ENCODE peak calls at places on chromosome 14, in ten cellular contexts. A, N, Y, G, W, O, J, H, X and T are unnamed samples.

GRCh38 chr14:94113908-94114588 is 3.5 kb downstream of the IFI27 start:
- DNase-seq in A (no peak), N (peak), Y (peak), G (no peak), W (no peak), O (no peak), J (peak), H (no peak), X (peak), T (no peak)

GRCh38 chr14:22715186-22715812 is 51.2 kb upstream of the OXA1L start:
- DNase-seq in A (no peak), N (no peak), Y (no peak), G (no peak), W (no peak), O (no peak), J (no peak), H (no peak), X (no peak), T (no peak)

GRCh38 chr14:54946500-54946899 is 43.9 kb upstream of the GCH1 start:
- DNase-seq in A (no peak), N (no peak), Y (no peak), G (no peak), W (no peak), O (no peak), J (no peak), H (no peak), X (no peak), T (no peak)

GRCh38 chr14:64733321-64733720 is 29.1 kb downstream of the PLEKHG3 start:
- DNase-seq in A (no peak), N (no peak), Y (no peak), G (no peak), W (peak), O (no peak), J (no peak), H (no peak), X (no peak), T (peak)

GRCh38 chr14:42429401-42429800 is 822.7 kb downstream of the LRFN5 start:
- DNase-seq in A (no peak), N (no peak), Y (no peak), G (no peak), W (no peak), O (no peak), J (no peak), H (no peak), X (no peak), T (no peak)

GRCh38 chr14:56196274-56196673 is 78.1 kb downstream of the PELI2 start:
- DNase-seq in A (no peak), N (peak), Y (no peak), G (no peak), W (no peak), O (no peak), J (no peak), H (no peak), X (peak), T (no peak)

GRCh38 chr14:44339862-44340261 is 167.2 kb downstream of the FSCB start:
- DNase-seq in A (no peak), N (no peak), Y (no peak), G (no peak), W (no peak), O (no peak), J (no peak), H (no peak), X (no peak), T (no peak)

GRCh38 chr14:33810308-33810707 is 140.6 kb downstream of the EGLN3 start:
- DNase-seq in A (no peak), N (no peak), Y (no peak), G (no peak), W (no peak), O (no peak), J (no peak), H (no peak), X (no peak), T (no peak)

GRCh38 chr14:80212025-80212402 is 710 bp upstream of the DIO2 start:
- DNase-seq in A (no peak), N (peak), Y (no peak), G (no peak), W (no peak), O (no peak), J (peak), H (no peak), X (peak), T (no peak)

DNA sequence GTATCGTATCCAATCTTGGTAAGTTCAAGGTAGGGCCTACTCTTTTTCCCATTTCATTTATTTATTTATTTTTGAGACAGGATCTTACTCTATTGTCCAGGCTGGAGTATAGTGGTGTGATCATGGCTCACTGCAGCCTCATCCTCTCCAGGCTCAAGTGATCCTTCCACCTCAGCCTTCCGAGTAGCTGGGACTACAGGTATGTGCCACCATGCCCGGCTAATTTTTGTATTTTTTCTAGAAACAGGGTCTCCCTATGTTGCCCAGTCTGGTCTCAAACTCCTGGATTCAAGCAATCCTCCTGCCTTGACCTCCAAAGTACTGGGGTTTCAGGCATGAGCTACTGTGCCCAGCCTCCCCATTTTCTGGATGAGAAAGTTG is 57.2 kb downstream of the CLMN start:
- DNase-seq in A (no peak), N (no peak), Y (no peak), G (no peak), W (no peak), O (no peak), J (no peak), H (no peak), X (no peak), T (no peak)
- H3K27ac ChIP-seq in A (no peak), N (no peak), Y (no peak), G (no peak), W (no peak), O (no peak), J (no peak), H (peak), X (no peak), T (no peak)

DNA sequence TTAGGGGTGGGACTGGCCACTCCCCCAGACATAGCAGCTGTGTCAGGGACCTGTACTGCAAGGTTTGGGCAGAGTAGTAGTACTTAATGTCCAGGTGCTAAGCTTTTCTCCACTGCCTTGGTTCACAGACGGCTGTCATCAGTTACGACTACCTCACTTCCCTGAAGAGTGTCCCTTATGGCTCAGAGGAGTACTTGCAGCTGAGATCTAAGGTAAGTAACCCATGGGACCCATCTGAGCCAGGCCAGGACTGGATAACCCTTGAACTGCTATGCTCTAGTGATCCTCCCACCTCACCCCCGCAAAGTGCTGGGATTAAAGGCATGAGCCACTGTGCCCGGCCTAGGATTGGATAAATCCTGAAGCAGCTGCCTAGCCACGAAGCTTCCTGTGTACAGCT is 22.4 kb downstream of the ADCK1 start:
- DNase-seq in A (no peak), N (no peak), Y (no peak), G (no peak), W (no peak), O (no peak), J (no peak), H (no peak), X (no peak), T (no peak)
- TF ChIP-seq CTCF in A (no peak), N (no peak), Y (no peak), G (no peak), W (no peak), O (no peak), J (no peak), H (no peak), X (no peak), T (no peak)

GRCh38 chr14:51473351-51473750 is 178.4 kb upstream of the FRMD6 start:
- DNase-seq in A (no peak), N (no peak), Y (no peak), G (no peak), W (no peak), O (no peak), J (no peak), H (no peak), X (no peak), T (no peak)
- H3K27ac ChIP-seq in A (no peak), N (peak), Y (no peak), G (no peak), W (no peak), O (no peak), J (no peak), H (peak), X (no peak), T (no peak)

DNA sequence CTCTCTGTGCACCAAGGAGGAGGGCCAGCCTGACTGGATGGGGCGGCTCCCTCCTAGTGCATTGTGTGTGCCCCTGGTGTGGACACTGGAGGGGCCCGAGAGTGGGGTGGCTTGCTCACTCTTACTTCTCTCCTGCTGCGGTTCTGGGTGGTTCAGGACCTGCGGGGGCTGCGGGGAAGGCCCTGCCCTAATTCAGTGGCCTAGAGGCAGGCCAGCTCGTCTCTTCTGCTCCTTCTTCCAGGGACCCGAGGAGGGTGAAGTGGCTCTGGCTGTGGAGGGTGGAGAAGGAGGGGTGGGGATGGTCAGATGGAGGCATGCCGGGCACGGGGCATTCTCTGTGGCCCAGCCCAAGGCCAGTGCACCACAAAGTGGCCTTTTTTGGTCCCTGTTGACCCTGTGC is 87.1 kb downstream of the BEGAIN start:
- DNase-seq in A (no peak), N (no peak), Y (no peak), G (no peak), W (no peak), O (no peak), J (no peak), H (no peak), X (no peak), T (no peak)
- TF ChIP-seq CTCF in A (no peak), N (no peak), Y (no peak), G (no peak), W (no peak), O (no peak), J (no peak), H (no peak), X (no peak), T (no peak)